ENCODE peak calls at places on chromosome 1, in eight cellular contexts. K, R, T, M, S, A, U and J are unnamed samples.

GRCh38 chr1:155451199-155451598 is 111.4 kb downstream of the ASH1L start:
- DNase-seq in K (no peak), R (no peak), T (no peak), M (no peak), S (no peak), A (no peak), U (no peak), J (no peak)

GRCh38 chr1:218112862-218113261 is 172.2 kb upstream of the RRP15 start:
- DNase-seq in K (no peak), R (no peak), T (no peak), M (no peak), S (no peak), A (no peak), U (no peak), J (no peak)

GRCh38 chr1:30379684-30380624 is 343.4 kb downstream of the MATN1 start:
- DNase-seq in K (peak), R (peak), T (no peak), M (peak), S (peak), A (peak), U (peak), J (no peak)

GRCh38 chr1:163337631-163338030 is 15.9 kb downstream of the NUF2 start:
- DNase-seq in K (peak), R (no peak), T (no peak), M (peak), S (no peak), A (peak), U (peak), J (no peak)

GRCh38 chr1:23592209-23592905 is 33.1 kb upstream of the ID3 start:
- DNase-seq in K (no peak), R (no peak), T (no peak), M (no peak), S (peak), A (no peak), U (no peak), J (no peak)

GRCh38 chr1:45411510-45411899 is 71.3 kb upstream of the MUTYH start:
- DNase-seq in K (no peak), R (no peak), T (no peak), M (no peak), S (no peak), A (no peak), U (no peak), J (no peak)

GRCh38 chr1:18142471-18142870 is 34.9 kb downstream of the IGSF21 start:
- DNase-seq in K (no peak), R (no peak), T (no peak), M (no peak), S (no peak), A (no peak), U (no peak), J (no peak)

GRCh38 chr1:201554167-201554600 is 15.3 kb downstream of the NAV1 start:
- DNase-seq in K (no peak), R (no peak), T (no peak), M (no peak), S (no peak), A (no peak), U (no peak), J (no peak)

GRCh38 chr1:243849089-243850012 is 692 bp downstream of the AKT3 start:
- DNase-seq in K (peak), R (peak), T (peak), M (peak), S (peak), A (peak), U (peak), J (peak)

GRCh38 chr1:10082785-10083479 is 50.2 kb downstream of the UBE4B start:
- DNase-seq in K (peak), R (no peak), T (no peak), M (peak), S (no peak), A (peak), U (peak), J (no peak)

GRCh38 chr1:204203206-204203767 is 7.0 kb upstream of the KISS1 start:
- DNase-seq in K (no peak), R (no peak), T (no peak), M (no peak), S (no peak), A (no peak), U (no peak), J (no peak)

GRCh38 chr1:90474158-90474557 is 242.9 kb downstream of the BARHL2 start:
- DNase-seq in K (no peak), R (no peak), T (no peak), M (no peak), S (no peak), A (no peak), U (no peak), J (no peak)

GRCh38 chr1:108053291-108054023 is 88.5 kb upstream of the VAV3 start:
- DNase-seq in K (peak), R (no peak), T (no peak), M (peak), S (no peak), A (no peak), U (peak), J (no peak)

GRCh38 chr1:210151063-210151672 is 81.4 kb upstream of the SERTAD4 start:
- DNase-seq in K (no peak), R (no peak), T (no peak), M (no peak), S (no peak), A (no peak), U (no peak), J (no peak)

GRCh38 chr1:27045973-27046558 is 33.4 kb upstream of the TENT5B start:
- DNase-seq in K (peak), R (no peak), T (no peak), M (peak), S (peak), A (no peak), U (peak), J (no peak)

GRCh38 chr1:65832296-65832695 is 39.6 kb downstream of the PDE4B start:
- DNase-seq in K (no peak), R (no peak), T (no peak), M (no peak), S (no peak), A (no peak), U (peak), J (no peak)

GRCh38 chr1:41980872-41981653 is 62.3 kb upstream of the HIVEP3 start:
- DNase-seq in K (no peak), R (no peak), T (no peak), M (no peak), S (no peak), A (no peak), U (no peak), J (no peak)

GRCh38 chr1:106912146-106912545 is 144.3 kb upstream of the PRMT6 start:
- DNase-seq in K (no peak), R (no peak), T (no peak), M (no peak), S (no peak), A (no peak), U (peak), J (no peak)

GRCh38 chr1:162536511-162536910 is 25.0 kb upstream of the UAP1 start:
- DNase-seq in K (peak), R (no peak), T (no peak), M (peak), S (no peak), A (no peak), U (peak), J (no peak)

GRCh38 chr1:40385437-40386310 is 12.1 kb downstream of the SMAP2 start:
- DNase-seq in K (peak), R (no peak), T (no peak), M (peak), S (peak), A (no peak), U (no peak), J (no peak)

GRCh38 chr1:191752342-191752741 is 405.9 kb upstream of the RGS18 start:
- DNase-seq in K (no peak), R (no peak), T (no peak), M (no peak), S (no peak), A (no peak), U (no peak), J (no peak)

GRCh38 chr1:97139512-97139911 is 417.9 kb downstream of the PTBP2 start:
- DNase-seq in K (no peak), R (no peak), T (no peak), M (peak), S (no peak), A (no peak), U (peak), J (no peak)

GRCh38 chr1:100708476-100709062 is 11.0 kb upstream of the VCAM1 start:
- DNase-seq in K (no peak), R (no peak), T (no peak), M (peak), S (no peak), A (no peak), U (peak), J (no peak)

GRCh38 chr1:92774407-92774806 is 10.5 kb downstream of the EVI5 start:
- DNase-seq in K (no peak), R (no peak), T (no peak), M (no peak), S (no peak), A (no peak), U (no peak), J (no peak)

GRCh38 chr1:21491483-21492170 is 17.6 kb upstream of the ALPL start:
- DNase-seq in K (peak), R (no peak), T (no peak), M (peak), S (no peak), A (no peak), U (no peak), J (no peak)

GRCh38 chr1:37879865-37880264 is 20.5 kb upstream of the MTF1 start:
- DNase-seq in K (no peak), R (no peak), T (no peak), M (no peak), S (no peak), A (no peak), U (no peak), J (no peak)

GRCh38 chr1:208119225-208119606 is 125.0 kb downstream of the PLXNA2 start:
- DNase-seq in K (no peak), R (no peak), T (no peak), M (no peak), S (no peak), A (no peak), U (no peak), J (no peak)

GRCh38 chr1:36365310-36365895 is 20.3 kb downstream of the STK40 start:
- DNase-seq in K (peak), R (no peak), T (no peak), M (peak), S (no peak), A (no peak), U (peak), J (no peak)

GRCh38 chr1:95994643-95995042 is 726.9 kb upstream of the PTBP2 start:
- DNase-seq in K (peak), R (no peak), T (no peak), M (no peak), S (no peak), A (no peak), U (no peak), J (no peak)

GRCh38 chr1:15668089-15668754 is 15.9 kb upstream of the PLEKHM2 start:
- DNase-seq in K (no peak), R (no peak), T (no peak), M (peak), S (no peak), A (no peak), U (no peak), J (no peak)

GRCh38 chr1:173002891-173003582 is 47.7 kb downstream of the TNFSF18 start:
- DNase-seq in K (peak), R (peak), T (no peak), M (peak), S (no peak), A (peak), U (peak), J (no peak)

GRCh38 chr1:230271396-230272035 is 154.6 kb downstream of the PGBD5 start:
- DNase-seq in K (no peak), R (no peak), T (no peak), M (no peak), S (no peak), A (no peak), U (no peak), J (no peak)

GRCh38 chr1:112743174-112744018 is 28.3 kb upstream of the PPM1J start:
- DNase-seq in K (no peak), R (no peak), T (no peak), M (no peak), S (no peak), A (no peak), U (peak), J (no peak)